ENCODE peak calls at places on chromosomes 7 and 10, in five cellular contexts. Z is lower leg skin, R is heart left ventricle, L is brain microvascular endothelial cell, F is kidney epithelial cell. P is an unnamed sample.
A peak's percentile ranks its signal among the peaks of the same experiment; 100 is the strongest.

GRCh38 chr10:1152386-1153252 is 96.4 kb downstream of the WDR37 start:
- DNase-seq in F (no peak), L (no peak), R (no peak), Z (no peak), P (no peak)

GRCh38 chr10:71212249-71213126 is at the start of gene UNC5B:
- DNase-seq in L (peak; percentile 79), F (no peak), Z (peak; percentile 82), R (peak; percentile 96), P (peak; percentile 30)

GRCh38 chr10:1527951-1528350 is 209.4 kb downstream of the ADARB2 start:
- DNase-seq in L (no peak), Z (no peak), R (no peak), F (no peak), P (no peak)

GRCh38 chr10:120459185-120459584 is 2.2 kb downstream of the PLPP4 start:
- DNase-seq in L (no peak), R (no peak), F (no peak), Z (no peak), P (no peak)

GRCh38 chr7:41333506-41333905 is 369.4 kb downstream of the INHBA start:
- DNase-seq in Z (no peak), F (peak; percentile 18), R (no peak), L (peak; percentile 81), P (no peak)

GRCh38 chr10:101028446-101029244 is 2.3 kb downstream of the PDZD7 start:
- DNase-seq in Z (no peak), F (no peak), L (no peak), R (no peak), P (no peak)

GRCh38 chr10:77618117-77618516 is 19.5 kb downstream of the KCNMA1 start:
- DNase-seq in Z (no peak), F (no peak), R (no peak), L (no peak), P (no peak)

GRCh38 chr10:49080071-49080470 is 35.3 kb downstream of the VSTM4 start:
- DNase-seq in L (peak; percentile 10), R (no peak), Z (no peak), F (no peak), P (no peak)

GRCh38 chr7:8714791-8715190 is 281.4 kb downstream of the NXPH1 start:
- DNase-seq in F (no peak), R (no peak), Z (no peak), L (no peak), P (no peak)

GRCh38 chr10:24931236-24931635 is 21.2 kb downstream of the PRTFDC1 start:
- DNase-seq in L (no peak), Z (no peak), F (no peak), R (no peak), P (no peak)

GRCh38 chr10:87799860-87800259 is 18.2 kb downstream of the ATAD1 start:
- DNase-seq in R (no peak), L (no peak), Z (no peak), F (no peak), P (no peak)

GRCh38 chr10:32393942-32394341 is 47.0 kb upstream of the EPC1 start:
- DNase-seq in L (no peak), R (no peak), F (no peak), Z (no peak), P (no peak)

GRCh38 chr7:91759205-91759863 is 121.2 kb downstream of the MTERF1 start:
- DNase-seq in Z (no peak), L (peak; percentile 85), F (peak; percentile 9), R (no peak), P (no peak)

GRCh38 chr10:32147730-32148129 is 91.5 kb upstream of the KIF5B start:
- DNase-seq in R (no peak), L (no peak), Z (no peak), F (no peak), P (no peak)

GRCh38 chr10:78851652-78852051 is 217.1 kb upstream of the ZMIZ1 start:
- DNase-seq in F (no peak), Z (peak; percentile 46), R (no peak), L (no peak), P (no peak)

GRCh38 chr7:137992042-137992737 is 9.7 kb downstream of the CREB3L2 start:
- DNase-seq in F (no peak), R (no peak), L (peak; percentile 98), Z (no peak), P (no peak)

GRCh38 chr10:52906046-52906445 is 133.5 kb upstream of the MBL2 start:
- DNase-seq in R (no peak), F (peak; percentile 28), Z (no peak), L (no peak), P (no peak)

GRCh38 chr7:26492816-26493215 is 201.2 kb downstream of the SNX10 start:
- DNase-seq in L (no peak), Z (no peak), R (no peak), F (no peak), P (no peak)

GRCh38 chr10:62268027-62268398 is 631 bp downstream of the RTKN2 start:
- DNase-seq in R (no peak), Z (no peak), F (no peak), L (no peak), P (no peak)

GRCh38 chr7:47284691-47285246 is 297.1 kb downstream of the TNS3 start:
- DNase-seq in F (no peak), Z (no peak), L (no peak), R (no peak), P (no peak)

GRCh38 chr10:96641896-96642295 is 55.1 kb upstream of the TM9SF3 start:
- DNase-seq in R (no peak), Z (no peak), F (no peak), L (no peak), P (no peak)

GRCh38 chr10:19816420-19817250 is at the start of gene PLXDC2:
- DNase-seq in R (peak; percentile 82), Z (peak; percentile 50), F (no peak), L (peak; percentile 45), P (peak; percentile 17)

GRCh38 chr7:85177316-85177715 is 9.5 kb downstream of the SEMA3D start:
- DNase-seq in Z (no peak), L (no peak), F (no peak), R (no peak), P (no peak)

GRCh38 chr10:1360581-1361164 is 304.5 kb downstream of the WDR37 start:
- DNase-seq in R (no peak), L (peak; percentile 5), Z (no peak), F (no peak), P (no peak)

GRCh38 chr10:132728741-132729140 is 57.2 kb downstream of the NKX6-2 start:
- DNase-seq in R (no peak), F (no peak), L (no peak), Z (no peak), P (no peak)

GRCh38 chr7:158174947-158175346 is 412.7 kb downstream of the PTPRN2 start:
- DNase-seq in F (no peak), L (no peak), Z (no peak), R (no peak), P (no peak)

DNA sequence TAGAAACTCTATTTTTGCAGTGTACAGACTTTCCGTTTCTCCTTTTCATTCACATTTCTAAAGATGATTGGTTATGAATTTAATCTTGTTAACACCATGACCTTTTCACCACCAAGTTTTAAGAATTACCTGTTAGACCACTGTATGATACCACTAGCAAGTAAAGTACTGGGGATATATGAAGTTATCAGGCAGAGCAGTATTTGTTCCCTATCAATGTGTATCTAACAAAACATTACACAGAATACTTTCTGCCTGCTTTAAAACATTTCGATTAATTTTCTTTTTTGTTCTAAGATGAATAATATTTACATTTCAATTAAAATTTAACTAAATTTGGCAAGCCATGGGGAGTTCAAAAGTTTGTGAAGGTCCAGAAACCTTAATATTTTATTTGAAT is 49.9 kb upstream of the AHR start:
- DNase-seq in L (no peak), Z (no peak), F (no peak), R (no peak), P (no peak)
- H3K4me3 ChIP-seq in L (no peak overlapping the region), Z (no peak overlapping the region), F (no peak overlapping the region), R (no peak overlapping the region), P (no peak overlapping the region)

GRCh38 chr7:2497065-2497464 is 20.9 kb upstream of the GRIFIN start:
- DNase-seq in Z (no peak), L (no peak), F (no peak), R (no peak), P (no peak)

GRCh38 chr7:2499181-2499580 is 20.4 kb upstream of the LFNG start:
- DNase-seq in Z (no peak), F (no peak), L (no peak), R (no peak), P (no peak)

GRCh38 chr7:2499719-2500430 is 19.7 kb upstream of the LFNG start:
- DNase-seq in Z (no peak), F (no peak), R (no peak), L (no peak), P (no peak)

GRCh38 chr7:2497500-2498336 is 21.5 kb upstream of the GRIFIN start:
- DNase-seq in F (no peak), R (no peak), Z (no peak), L (no peak), P (no peak)

GRCh38 chr7:2498708-2499107 is 20.9 kb upstream of the LFNG start:
- DNase-seq in Z (no peak), R (no peak), L (no peak), F (no peak), P (no peak)
- TF ChIP-seq CTCF in Z (no peak), R (no peak), L (no peak), F (no peak), P (no peak)

GRCh38 chr10:99982728-99983127 is 27.0 kb downstream of the DNMBP start:
- DNase-seq in L (no peak), Z (no peak), R (no peak), F (no peak), P (no peak)
- H3K4me3 ChIP-seq in L (no peak overlapping the region), Z (no peak overlapping the region), R (no peak overlapping the region), F (no peak overlapping the region), P (no peak overlapping the region)

GRCh38 chr10:11609052-11609451 is 2.4 kb downstream of the USP6NL start:
- DNase-seq in R (no peak), F (no peak), L (peak; percentile 14), Z (no peak), P (no peak)
- TF ChIP-seq CTCF in R (no peak), F (no peak), L (no peak), Z (no peak), P (no peak)

GRCh38 chr10:22349758-22350157 is 4.5 kb downstream of the SPAG6 start:
- DNase-seq in Z (no peak), R (no peak), F (no peak), L (no peak), P (no peak)
- H3K4me3 ChIP-seq in Z (no peak overlapping the region), R (no peak overlapping the region), F (no peak overlapping the region), L (no peak overlapping the region), P (no peak overlapping the region)

GRCh38 chr10:45545150-45545549 is 127.4 kb downstream of the ZFAND4 start:
- DNase-seq in L (no peak), F (no peak), R (no peak), Z (no peak), P (no peak)

GRCh38 chr10:45551387-45551786 is 121.2 kb downstream of the ZFAND4 start:
- DNase-seq in L (no peak), F (no peak), R (no peak), Z (no peak), P (no peak)

GRCh38 chr10:45547966-45548513 is 124.5 kb downstream of the ZFAND4 start:
- DNase-seq in F (no peak), L (no peak), R (no peak), Z (no peak), P (no peak)

GRCh38 chr10:45550903-45551302 is 121.7 kb downstream of the ZFAND4 start:
- DNase-seq in L (no peak), F (no peak), R (no peak), Z (no peak), P (no peak)

GRCh38 chr10:45547207-45547606 is 125.4 kb downstream of the ZFAND4 start:
- DNase-seq in F (no peak), Z (no peak), L (no peak), R (no peak), P (no peak)
- TF ChIP-seq CTCF in F (no peak), Z (no peak), L (no peak), R (no peak), P (no peak)

GRCh38 chr7:150994141-150994837 is 3.5 kb downstream of the NOS3 start:
- DNase-seq in R (peak; percentile 85), Z (no peak), L (no peak), F (no peak), P (no peak)
- H3K4me3 ChIP-seq in R (peak overlapping the region; percentile 59), Z (no peak overlapping the region), L (no peak overlapping the region), F (no peak overlapping the region), P (peak overlapping the region; percentile 7)

P was measured in thoracic aorta.